ENCODE peak calls at places on chromosome X, in four cellular contexts. O is GDM1; N is activated T-helper 1 cell treated with anti-CD3 and anti-CD28 coated beads, Interleukin-2, amount 50 U/mL, for 16 hours; P is fibroblast of pulmonary artery. F is an unnamed sample.

GRCh38 chrX:39631275-39631674 is 466.5 kb downstream of the BCOR start:
- DNase-seq in O (no peak), N (no peak), P (no peak), F (no peak)

GRCh38 chrX:20974326-20974725 is 399.9 kb upstream of the CNKSR2 start:
- DNase-seq in O (no peak), N (no peak), P (peak; percentile 54), F (no peak)

GRCh38 chrX:29229802-29230201 is 642.6 kb downstream of the IL1RAPL1 start:
- DNase-seq in O (no peak), N (no peak), P (no peak), F (no peak)

GRCh38 chrX:134821901-134822300 is 163.6 kb upstream of the PLAC1 start:
- DNase-seq in N (no peak), O (no peak), P (peak; percentile 25), F (no peak)

GRCh38 chrX:42772874-42773273 is 5.1 kb downstream of the PPP1R2C start:
- DNase-seq in P (no peak), O (no peak), N (no peak), F (no peak)

GRCh38 chrX:28205126-28205525 is 223.9 kb upstream of the DCAF8L1 start:
- DNase-seq in N (no peak), P (no peak), O (no peak), F (no peak)

GRCh38 chrX:155632424-155633100 is 19.8 kb upstream of the TMLHE start:
- DNase-seq in O (no peak), N (no peak), P (peak; percentile 4), F (no peak)

GRCh38 chrX:9622128-9622527 is 143.5 kb downstream of the GPR143 start:
- DNase-seq in P (no peak), O (no peak), N (no peak), F (no peak)

GRCh38 chrX:119206203-119206602 is 29.9 kb upstream of the PGRMC1 start:
- DNase-seq in O (no peak), P (no peak), N (no peak), F (no peak)

GRCh38 chrX:41721590-41721989 is 2.4 kb upstream of the GPR82 start:
- DNase-seq in P (no peak), N (no peak), O (no peak), F (no peak)

GRCh38 chrX:76433219-76433618 is 5.7 kb downstream of the MAGEE1 start:
- DNase-seq in O (no peak), P (no peak), N (no peak), F (no peak)

GRCh38 chrX:154351183-154352011 is 23.0 kb downstream of the FLNA start:
- DNase-seq in N (no peak), P (no peak), O (no peak), F (no peak)

GRCh38 chrX:10781847-10782530 is 161.6 kb upstream of the MID1 start:
- DNase-seq in O (no peak), P (no peak), N (no peak), F (no peak)